ENCODE peak calls at places on chromosomes 2 and 18, in eight cellular contexts. O, J, D, E, R, A, U and F are unnamed samples.

GRCh38 chr2:171595456-171595855 is 73.2 kb downstream of the CYBRD1 start:
- DNase-seq in D (no peak), R (no peak), U (no peak), E (no peak), A (no peak), O (no peak), J (no peak), F (no peak)

GRCh38 chr2:230794472-230794871 is 70.3 kb upstream of the ITM2C start:
- DNase-seq in A (no peak), J (no peak), R (no peak), E (no peak), D (peak; percentile 61), O (no peak), U (no peak), F (no peak)

GRCh38 chr2:21041943-21042707 is 1.7 kb downstream of the APOB start:
- DNase-seq in J (no peak), E (no peak), U (no peak), A (peak; percentile 34), D (no peak), R (no peak), O (no peak), F (no peak)

GRCh38 chr2:36556847-36557246 is 41.1 kb downstream of the FEZ2 start:
- DNase-seq in O (no peak), R (no peak), J (peak; percentile 53), E (no peak), U (no peak), A (no peak), D (peak; percentile 87), F (no peak)

GRCh38 chr2:86256982-86257381 is 57.7 kb downstream of the MRPL35 start:
- DNase-seq in J (no peak), E (no peak), R (no peak), D (no peak), A (no peak), O (no peak), U (no peak), F (no peak)

GRCh38 chr18:13366977-13367892 is 148.7 kb downstream of the LDLRAD4 start:
- DNase-seq in A (no peak), O (no peak), U (no peak), D (no peak), J (no peak), R (no peak), E (no peak), F (no peak)

GRCh38 chr18:8489761-8490160 is 119.5 kb upstream of the RAB12 start:
- DNase-seq in O (no peak), J (no peak), D (no peak), A (no peak), E (peak; percentile 4), U (no peak), R (no peak), F (no peak)

GRCh38 chr2:217680376-217680775 is 322.4 kb downstream of the TNS1 start:
- DNase-seq in A (no peak), O (no peak), J (no peak), U (no peak), E (no peak), D (no peak), R (no peak), F (no peak)

GRCh38 chr18:52288403-52289004 is 51.5 kb upstream of the DCC start:
- DNase-seq in D (no peak), A (peak; percentile 11), O (no peak), J (no peak), U (peak; percentile 3), R (peak; percentile 57), E (no peak), F (peak; percentile 62)

GRCh38 chr2:231207734-231208133 is 9.3 kb downstream of the ARMC9 start:
- DNase-seq in D (no peak), U (no peak), J (no peak), O (no peak), R (no peak), E (no peak), A (no peak), F (no peak)

GRCh38 chr2:67854798-67855197 is 208.0 kb downstream of the C1D start:
- DNase-seq in U (no peak), E (no peak), A (no peak), D (no peak), J (no peak), O (no peak), R (no peak), F (no peak)

GRCh38 chr2:65040414-65041261 is 15.6 kb upstream of the CEP68 start:
- DNase-seq in J (peak; percentile 92), A (peak; percentile 67), U (no peak), E (no peak), D (peak; percentile 90), R (peak; percentile 79), O (peak; percentile 88), F (peak; percentile 77)

GRCh38 chr2:41894563-41895333 is 153.1 kb upstream of the PKDCC start:
- DNase-seq in D (no peak), R (no peak), J (no peak), U (no peak), O (no peak), A (no peak), E (no peak), F (no peak)

GRCh38 chr2:113305146-113305545 is 26.4 kb upstream of the PAX8 start:
- DNase-seq in D (no peak), U (no peak), E (no peak), J (no peak), A (no peak), O (no peak), R (no peak), F (no peak)

DNA sequence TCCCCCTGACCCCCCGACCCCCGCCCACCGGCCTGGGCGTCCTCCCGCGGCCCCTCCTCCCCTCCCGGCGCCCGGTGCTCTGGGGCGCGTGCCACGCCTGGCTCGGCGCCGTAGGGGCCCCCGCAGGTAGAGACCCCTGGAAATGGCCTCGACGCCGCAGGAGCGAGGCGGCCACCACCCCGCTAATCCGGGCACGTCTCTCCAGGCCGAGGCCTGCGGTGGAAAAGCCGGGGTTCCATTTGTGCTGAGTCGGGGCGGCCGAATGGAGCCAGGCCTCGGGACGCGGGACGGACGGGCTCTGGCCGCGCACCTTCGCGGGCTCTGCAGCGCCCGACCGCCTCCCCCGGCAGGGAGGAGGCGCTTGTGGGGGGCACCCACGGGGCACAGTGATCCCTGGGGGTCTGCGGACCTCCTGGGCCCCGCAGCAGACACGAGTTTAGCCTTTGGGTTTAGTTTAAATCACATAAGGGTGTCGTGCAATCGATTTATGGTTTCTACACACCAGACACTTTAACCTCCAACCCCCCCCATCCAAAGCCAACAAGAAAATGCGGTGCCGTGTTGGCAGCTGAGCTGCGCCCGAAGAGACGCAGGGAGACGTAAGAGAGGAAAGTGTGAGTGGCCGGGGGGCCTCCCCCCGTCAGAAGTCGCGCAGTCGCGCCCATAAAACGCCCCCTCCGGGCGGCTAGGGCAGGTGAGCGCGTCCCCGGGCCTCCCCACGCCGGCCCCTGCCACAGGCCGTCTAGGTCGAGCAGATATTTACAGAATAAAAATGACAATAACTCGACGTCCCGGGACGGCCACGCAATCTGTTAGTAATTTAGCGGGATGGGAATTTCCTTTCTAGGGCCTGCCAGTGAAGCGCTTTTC is 1.1 kb upstream of the NFATC1 start:
- DNase-seq in R (peak; percentile 51), O (no peak), J (peak; percentile 73), E (peak; percentile 70), D (peak; percentile 70), A (no peak), U (no peak), F (peak; percentile 41)
- TF ChIP-seq CTCF in R (no peak), O (no peak), J (no peak), E (no peak), D (no peak), A (no peak), U (no peak), F (no peak)

GRCh38 chr2:70921031-70921430 is 14.7 kb upstream of the ATP6V1B1 start:
- DNase-seq in A (no peak), J (no peak), E (peak; percentile 45), R (no peak), O (no peak), D (no peak), U (no peak), F (no peak)

GRCh38 chr2:70922591-70923234 is 13.0 kb upstream of the ATP6V1B1 start:
- DNase-seq in D (no peak), J (no peak), R (no peak), E (no peak), A (no peak), O (no peak), U (no peak), F (no peak)

GRCh38 chr2:70921839-70922590 is 13.7 kb upstream of the ATP6V1B1 start:
- DNase-seq in U (no peak), E (no peak), O (no peak), D (peak; percentile 33), J (no peak), R (no peak), A (no peak), F (no peak)

GRCh38 chr2:70926042-70926441 is 9.7 kb upstream of the ATP6V1B1 start:
- DNase-seq in J (no peak), R (peak; percentile 0), D (no peak), E (peak; percentile 39), O (no peak), U (no peak), A (no peak), F (no peak)

GRCh38 chr2:70923378-70924015 is 12.2 kb upstream of the ATP6V1B1 start:
- DNase-seq in D (peak; percentile 17), J (no peak), U (no peak), R (peak; percentile 57), O (no peak), A (no peak), E (no peak), F (no peak)
- TF ChIP-seq CTCF in D (peak; percentile 28), J (no peak), U (peak; percentile 39), R (peak; percentile 18), O (no peak), A (peak; percentile 27), E (peak; percentile 45), F (no peak)

DNA sequence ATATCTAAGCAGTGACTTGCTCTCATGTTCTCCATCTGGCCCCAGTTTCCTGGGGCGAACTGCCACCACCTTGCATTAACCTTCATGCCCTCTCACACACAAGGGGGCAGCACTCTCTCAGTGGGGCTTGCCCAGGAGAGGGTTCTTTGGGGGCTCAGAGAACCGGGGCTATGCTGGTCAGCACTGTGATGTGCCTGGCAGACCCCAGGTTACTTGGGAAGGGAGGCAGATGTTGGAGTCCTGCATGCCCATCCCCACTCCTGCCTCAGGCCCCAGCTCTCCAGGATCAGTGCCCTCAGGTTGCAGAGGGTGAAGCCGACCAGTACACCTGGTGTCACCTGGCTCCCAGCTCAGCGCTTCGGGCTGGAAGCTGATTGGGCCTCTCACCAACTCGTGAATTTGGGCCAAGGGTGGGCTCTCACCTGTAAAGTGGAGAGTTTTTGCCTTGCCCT is 396.2 kb upstream of the HS6ST1 start:
- DNase-seq in E (peak; percentile 56), R (no peak), A (no peak), J (no peak), O (no peak), U (no peak), D (no peak), F (no peak)
- TF ChIP-seq CTCF in E (no peak), R (no peak), A (peak; percentile 21), J (no peak), O (no peak), U (no peak), D (no peak), F (peak; percentile 9)

DNA sequence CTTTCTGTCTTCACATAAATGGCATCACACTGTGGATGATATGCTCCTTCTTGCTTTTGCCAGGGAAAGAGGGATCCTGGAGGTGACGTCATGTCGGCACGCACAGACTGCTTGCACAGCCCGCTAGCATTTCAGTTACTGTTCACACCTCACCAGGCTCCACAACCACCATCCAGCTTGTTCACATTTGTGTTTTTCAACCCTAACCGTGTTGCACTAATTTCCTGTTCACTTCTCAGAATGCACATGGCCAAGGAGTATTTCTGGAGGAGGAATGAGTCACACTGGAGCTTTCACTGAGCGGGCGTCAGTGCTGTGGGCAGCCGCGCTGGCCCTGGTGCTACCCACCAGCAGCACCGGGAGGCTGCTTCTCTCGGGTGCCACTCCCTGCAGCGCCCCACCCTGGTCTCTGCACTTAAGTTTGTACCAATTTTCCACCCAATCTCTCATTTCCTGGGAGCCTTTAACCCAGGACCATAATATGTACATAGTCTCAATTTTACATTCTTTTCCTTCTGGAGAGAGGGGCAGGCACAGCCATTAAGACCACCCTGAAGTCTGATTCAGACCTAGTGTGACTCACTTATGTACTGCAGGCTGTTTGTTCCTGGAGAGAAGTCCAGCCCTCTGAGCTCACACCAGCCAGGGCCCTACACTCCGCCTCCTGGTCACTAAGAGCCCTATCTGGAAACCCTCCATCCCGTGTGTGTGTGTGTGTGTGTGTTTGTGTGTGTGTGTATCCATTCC is 65.1 kb downstream of the MBP start:
- DNase-seq in U (no peak), A (no peak), R (no peak), J (peak; percentile 92), E (no peak), D (peak; percentile 96), O (no peak), F (no peak)
- TF ChIP-seq CTCF in U (no peak), A (no peak), R (no peak), J (peak; percentile 28), E (no peak), D (peak; percentile 26), O (no peak), F (no peak)